ENCODE peak calls at places on chromosomes 12 and 14, in four cellular contexts. G is HepG2, X is WTC11, M is K562. S is an unnamed sample.

GRCh38 chr12:80792861-80793260 is 76.1 kb downstream of the MYF5 start:
- DNase-seq in G (no peak), X (no peak), M (no peak), S (no peak)

GRCh38 chr12:17020765-17021164 is 414.8 kb upstream of the LMO3 start:
- DNase-seq in G (no peak), X (no peak), M (no peak), S (no peak)

GRCh38 chr12:87216436-87216835 is 812.8 kb downstream of the C12orf50 start:
- DNase-seq in G (no peak), X (no peak), M (no peak), S (no peak)

GRCh38 chr12:57477710-57478681 is 1.7 kb downstream of the ARHGAP9 start:
- DNase-seq in G (no peak), X (no peak), M (peak), S (no peak)

GRCh38 chr12:127941332-127941731 is 325.6 kb upstream of the TMEM132C start:
- DNase-seq in G (no peak), X (no peak), M (no peak), S (no peak)

GRCh38 chr12:47896633-47897032 is 8.2 kb downstream of the VDR start:
- DNase-seq in G (no peak), X (peak), M (no peak), S (no peak)

GRCh38 chr14:67358914-67359313 is 690 bp downstream of the ATP6V1D start:
- DNase-seq in G (no peak), X (no peak), M (no peak), S (peak)

GRCh38 chr12:106709068-106709511 is 65.4 kb upstream of the RIC8B start:
- DNase-seq in G (no peak), X (peak), M (no peak), S (peak)

GRCh38 chr12:46181465-46181864 is 87.4 kb downstream of the SLC38A1 start:
- DNase-seq in G (no peak), X (no peak), M (no peak), S (no peak)

GRCh38 chr12:51275088-51275487 is 4.9 kb upstream of the SMAGP start:
- DNase-seq in G (no peak), X (no peak), M (no peak), S (no peak)

GRCh38 chr14:100611811-100612480 is 24.7 kb upstream of the BEGAIN start:
- DNase-seq in G (no peak), X (no peak), M (no peak), S (no peak)

GRCh38 chr12:121326996-121327674 is 25.1 kb downstream of the ANAPC5 start:
- DNase-seq in G (no peak), X (no peak), M (no peak), S (no peak)

GRCh38 chr12:57523706-57524614 is 1.3 kb downstream of the MBD6 start:
- DNase-seq in G (no peak), X (no peak), M (no peak), S (no peak)

GRCh38 chr12:123271182-123271491 is 519 bp downstream of the CDK2AP1 start:
- DNase-seq in G (peak), X (peak), M (peak), S (peak)

GRCh38 chr12:480831-481230 is 21.1 kb downstream of the B4GALNT3 start:
- DNase-seq in G (no peak), X (no peak), M (no peak), S (no peak)

GRCh38 chr12:123044351-123044750 is 63.9 kb downstream of the ARL6IP4 start:
- DNase-seq in G (no peak), X (no peak), M (no peak), S (no peak)

GRCh38 chr14:104588066-104588857 is 8.7 kb downstream of the C14orf180 start:
- DNase-seq in G (no peak), X (no peak), M (no peak), S (no peak)

GRCh38 chr14:31770271-31770670 is 209.1 kb downstream of the NUBPL start:
- DNase-seq in G (no peak), X (no peak), M (no peak), S (no peak)

GRCh38 chr12:123396954-123397353 is 13.0 kb downstream of the KMT5A start:
- DNase-seq in G (no peak), X (no peak), M (no peak), S (no peak)

GRCh38 chr14:93013368-93013719 is 90.4 kb downstream of the CHGA start:
- DNase-seq in G (no peak), X (no peak), M (no peak), S (no peak)

GRCh38 chr14:69483765-69484443 is 624 bp upstream of the PLEKHD1 start:
- DNase-seq in G (no peak), X (peak), M (no peak), S (no peak)

GRCh38 chr12:114770323-114770722 is 86.3 kb upstream of the TBX3 start:
- DNase-seq in G (peak), X (no peak), M (no peak), S (no peak)

GRCh38 chr14:69845050-69845581 is 34.1 kb upstream of the SMOC1 start:
- DNase-seq in G (no peak), X (no peak), M (no peak), S (no peak)

GRCh38 chr12:5173511-5174011 is 129.9 kb downstream of the KCNA5 start:
- DNase-seq in G (no peak), X (no peak), M (no peak), S (no peak)

GRCh38 chr14:74038015-74038859 is 19.1 kb downstream of the BBOF1 start:
- DNase-seq in G (peak), X (no peak), M (peak), S (peak)

GRCh38 chr12:71810905-71811304 is 28.7 kb upstream of the TBC1D15 start:
- DNase-seq in G (no peak), X (no peak), M (no peak), S (no peak)

DNA sequence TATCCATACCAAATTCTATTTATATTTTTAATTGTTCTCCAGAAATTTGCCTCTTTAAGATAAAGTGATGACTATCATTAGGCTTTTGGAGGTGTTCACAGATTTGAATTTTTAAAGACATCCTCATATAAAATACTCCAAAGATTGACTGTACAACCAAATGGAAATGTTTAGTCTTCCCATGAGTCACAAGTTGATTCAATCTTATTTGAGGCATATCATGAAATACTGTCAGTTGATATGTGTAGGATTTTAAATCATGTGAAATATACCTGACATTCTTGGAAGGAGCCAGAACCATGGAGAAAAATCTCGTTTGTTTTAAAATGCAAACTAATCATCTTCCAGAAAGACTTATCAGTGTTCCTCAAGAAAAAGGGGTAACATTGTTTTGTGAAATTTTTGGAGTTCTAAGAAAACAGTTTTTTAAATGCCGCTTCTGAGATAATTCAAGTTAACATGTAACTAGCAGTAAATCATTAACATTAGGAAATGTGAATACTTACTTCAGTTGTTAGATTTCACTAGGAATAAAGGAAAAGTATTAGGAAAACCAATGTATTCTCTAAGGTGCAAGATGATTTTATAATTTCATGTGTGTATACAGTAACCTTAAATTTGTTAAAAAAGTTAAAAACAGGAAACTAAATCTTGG is 36.6 kb downstream of the PAPOLA start:
- DNase-seq in G (peak), X (no peak), M (no peak), S (no peak)
- TF ChIP-seq ELF4 in G (no peak), X (no peak), M (no peak), S (no peak)

GRCh38 chr12:133130808-133131128 is 341 bp downstream of the ZNF10 start:
- DNase-seq in G (no peak), X (peak), M (no peak), S (no peak)
- TF ChIP-seq ELF4 in G (no peak), X (no peak), M (no peak), S (no peak)

DNA sequence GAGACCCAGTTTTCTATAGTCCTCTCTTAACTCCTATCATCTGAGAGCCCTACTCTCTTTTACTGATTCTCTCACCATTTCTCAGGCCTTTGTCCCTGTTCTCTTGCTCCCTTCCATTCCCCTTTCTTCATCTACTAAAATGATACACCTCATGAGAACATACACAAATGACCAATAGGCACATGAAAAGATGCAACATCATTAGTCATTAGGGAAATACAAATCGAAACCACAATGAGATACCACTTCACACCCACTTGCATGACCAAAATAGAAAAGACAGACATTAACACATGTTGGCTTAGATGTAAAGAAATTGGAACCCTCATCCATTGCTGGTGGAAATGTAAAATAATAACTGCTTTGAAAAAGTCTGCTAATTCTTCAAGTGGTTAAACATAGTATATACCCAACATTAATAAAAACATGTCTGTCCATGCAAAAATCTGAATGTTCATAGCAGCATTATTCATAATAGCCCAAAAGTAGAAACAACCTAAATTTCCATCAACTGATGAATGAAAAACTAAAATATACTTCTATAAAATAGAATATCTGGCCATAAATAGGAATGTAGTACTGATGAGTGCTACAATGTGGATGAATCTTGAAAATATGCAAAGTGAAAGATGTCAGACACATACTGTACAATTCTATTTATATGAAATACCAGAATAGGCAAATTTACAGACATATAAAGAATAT is 66.0 kb downstream of the DENND5B start:
- DNase-seq in G (no peak), X (no peak), M (no peak), S (no peak)
- TF ChIP-seq ELF4 in G (no peak), X (no peak), M (no peak), S (no peak)

DNA sequence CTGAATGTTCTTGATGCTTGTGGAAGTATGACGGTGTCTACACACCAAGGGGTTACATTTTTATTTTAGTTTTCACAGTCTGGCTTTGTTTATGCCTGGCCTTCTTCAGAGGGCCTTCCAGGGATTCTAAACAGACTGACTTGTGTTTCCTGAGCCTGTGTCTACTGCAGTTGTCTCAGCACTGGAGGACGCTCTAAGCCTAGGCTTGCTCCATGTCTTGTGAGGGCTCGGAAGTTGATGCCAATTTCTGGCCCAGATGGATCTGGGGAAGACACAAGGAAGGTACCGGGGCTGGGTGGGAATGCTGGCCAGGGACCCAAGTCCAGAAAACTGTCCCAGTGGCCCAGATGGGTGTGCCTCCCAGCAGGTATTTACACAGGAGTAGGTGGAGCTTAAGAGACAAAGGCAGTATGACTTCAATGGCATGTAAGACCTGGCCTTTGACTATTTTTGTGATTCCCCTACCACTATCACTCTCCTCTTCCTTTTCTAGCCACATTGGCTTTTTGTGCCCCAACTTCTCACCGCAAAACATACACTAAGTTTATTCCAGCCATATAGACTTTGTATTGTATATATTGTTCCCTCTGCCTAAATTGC is 56.9 kb downstream of the GPR137C start:
- DNase-seq in G (peak), X (peak), M (no peak), S (no peak)
- TF ChIP-seq ELF4 in G (no peak), X (no peak), M (no peak), S (no peak)

DNA sequence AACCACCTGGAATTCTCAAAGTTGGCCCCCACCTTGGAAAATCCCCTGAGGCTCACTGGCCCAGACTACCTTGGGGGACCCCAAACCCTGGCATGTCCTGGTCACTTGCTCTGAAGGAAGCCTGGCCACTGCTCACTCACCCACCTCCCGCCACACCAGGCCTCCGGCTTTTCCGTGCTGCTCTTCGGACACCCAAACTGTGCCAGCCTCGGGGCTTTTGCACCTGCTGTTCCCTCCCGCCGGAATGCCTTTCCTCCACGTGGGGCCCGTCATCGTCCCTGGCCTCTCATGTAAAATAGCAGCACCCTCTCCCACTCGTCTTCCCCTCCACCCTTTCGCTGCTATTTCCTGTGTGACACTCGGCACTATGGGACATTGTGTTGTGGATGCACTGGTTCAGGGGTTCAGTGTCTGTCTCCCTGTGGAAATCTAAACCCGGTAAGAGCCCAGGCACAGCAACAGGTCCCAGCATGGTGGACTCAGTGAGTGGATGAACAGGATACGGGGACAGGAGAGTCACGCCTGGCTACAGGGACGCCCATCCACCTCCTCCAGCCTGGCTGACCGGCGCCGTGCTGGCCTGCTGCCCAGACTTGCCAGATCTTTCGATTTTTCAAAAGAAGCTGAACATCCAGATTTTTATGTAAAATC is 87.4 kb upstream of the NCOR2 start:
- DNase-seq in G (no peak), X (no peak), M (no peak), S (no peak)
- TF ChIP-seq ELF4 in G (no peak), X (no peak), M (no peak), S (no peak)

DNA sequence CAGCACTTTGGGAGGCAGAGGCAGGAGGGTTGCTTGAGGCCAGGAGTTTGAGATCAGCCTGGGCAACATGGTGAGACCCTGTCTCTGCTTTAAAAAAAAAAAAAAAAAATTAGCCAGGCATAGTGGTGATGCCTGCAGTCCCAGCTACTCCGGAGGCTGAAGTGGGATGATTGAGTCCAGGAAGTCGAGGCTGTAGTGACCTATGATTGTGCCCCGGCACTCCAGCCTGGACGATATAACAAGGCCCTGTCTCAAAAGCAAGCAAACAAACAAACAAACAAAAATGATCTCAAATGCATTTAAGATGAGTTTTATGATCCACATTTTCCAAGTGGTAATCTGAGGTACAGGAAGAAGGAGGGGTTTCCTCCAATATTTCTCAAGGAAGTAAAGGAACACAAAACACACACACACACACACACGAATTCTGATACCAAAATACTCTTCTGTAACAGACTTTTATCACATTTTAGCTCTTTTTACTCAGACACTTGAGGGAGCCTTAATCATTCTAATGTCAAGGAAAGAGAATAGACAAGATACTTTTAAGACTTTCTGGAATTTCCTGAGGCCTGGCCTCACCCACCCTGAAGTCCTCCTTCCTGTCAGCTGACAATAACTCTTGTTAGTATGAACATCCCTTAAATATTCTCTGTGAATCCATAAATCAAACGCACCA is 44.4 kb upstream of the CERS5 start:
- DNase-seq in G (no peak), X (no peak), M (no peak), S (no peak)
- TF ChIP-seq ELF4 in G (no peak), X (no peak), M (no peak), S (no peak)

DNA sequence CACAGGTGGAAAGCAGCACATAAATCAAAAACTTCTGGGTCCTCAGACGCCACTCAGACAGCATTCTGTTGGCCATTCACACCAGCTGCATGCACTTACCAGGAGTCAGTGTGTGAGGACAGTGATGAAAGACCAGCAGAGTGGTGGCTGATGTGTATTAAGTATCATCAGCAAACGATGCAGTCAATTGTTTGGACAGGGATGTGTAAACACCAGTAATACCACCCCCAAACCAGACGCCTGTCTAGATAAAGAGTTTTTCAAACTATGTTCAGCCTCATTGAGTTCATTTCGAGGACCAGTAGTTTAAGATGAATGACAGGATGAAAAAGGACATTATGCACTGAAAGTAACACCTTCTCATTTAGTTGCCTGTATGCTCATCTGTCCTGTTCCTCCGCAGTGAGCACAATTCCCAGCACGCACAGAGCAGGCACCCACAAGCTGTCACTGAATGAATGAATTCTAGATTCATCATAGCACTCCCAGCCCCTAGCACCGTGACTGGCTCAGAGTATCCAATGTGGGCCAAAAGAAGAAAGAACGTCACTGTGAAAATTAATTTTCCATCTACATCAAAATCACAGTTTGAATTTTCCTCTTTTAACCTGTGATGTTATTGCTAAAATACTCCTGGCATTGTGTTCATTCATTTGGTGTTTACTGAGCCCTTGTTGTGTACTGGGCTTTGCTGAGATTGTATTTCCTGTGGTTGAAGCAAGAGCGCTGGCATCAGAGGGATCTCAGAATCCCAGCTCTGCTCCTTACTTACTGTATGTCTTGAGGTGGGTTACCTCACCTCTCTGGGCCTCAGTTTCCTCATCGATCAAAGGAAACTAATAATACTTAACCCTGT is 124.8 kb upstream of the NOS1 start:
- DNase-seq in G (no peak), X (no peak), M (no peak), S (no peak)
- TF ChIP-seq ELF4 in G (no peak), X (no peak), M (no peak), S (no peak)

GRCh38 chr14:61190341-61190740 is 90.8 kb downstream of the TMEM30B start:
- DNase-seq in G (no peak), X (no peak), M (no peak), S (no peak)
- TF ChIP-seq ELF4 in G (no peak), X (no peak), M (no peak), S (no peak)